ENCODE peak calls at places on chromosomes 12 and 14, in seven cellular contexts. P is neural progenitor cell, X is GM23338, Q is HCT116, I is hepatocyte, L is PC-3, B is MM.1S. U is an unnamed sample.
A peak's percentile ranks its signal among the peaks of the same experiment; 100 is the strongest.

GRCh38 chr12:69620921-69621320 is 10.2 kb upstream of the LRRC10 start:
- DNase-seq in Q (no peak), B (no peak), L (no peak), I (no peak), X (no peak), P (no peak), U (no peak)

GRCh38 chr12:131116437-131117117 is 162.9 kb downstream of the ADGRD1 start:
- DNase-seq in Q (no peak), P (peak; percentile 72), B (no peak), X (peak; percentile 72), L (peak; percentile 29), I (peak; percentile 46), U (peak; percentile 75)

GRCh38 chr14:76781648-76782051 is 20.4 kb downstream of the VASH1 start:
- DNase-seq in X (no peak), I (no peak), L (no peak), B (no peak), Q (no peak), P (no peak), U (no peak)

GRCh38 chr14:39467889-39468524 is 35.8 kb upstream of the FBXO33 start:
- DNase-seq in Q (peak; percentile 55), L (peak; percentile 59), P (peak; percentile 71), X (peak; percentile 79), I (peak; percentile 51), B (peak; percentile 28), U (peak; percentile 43)

GRCh38 chr12:6925543-6926279 is 2.0 kb upstream of the ATN1 start:
- DNase-seq in I (peak; percentile 82), B (no peak), L (peak; percentile 81), P (peak; percentile 77), Q (peak; percentile 90), X (peak; percentile 91), U (peak; percentile 92)

GRCh38 chr12:57984629-57985151 is 43.3 kb downstream of the ATP23 start:
- DNase-seq in L (no peak), I (no peak), X (no peak), Q (no peak), B (no peak), P (no peak), U (no peak)

GRCh38 chr14:38290601-38291190 is 34.8 kb upstream of the CLEC14A start:
- DNase-seq in B (no peak), X (no peak), I (peak; percentile 17), L (peak; percentile 82), P (no peak), Q (no peak), U (peak; percentile 94)

GRCh38 chr14:64704743-64705405 is 650 bp downstream of the PLEKHG3 start:
- DNase-seq in P (peak; percentile 47), B (no peak), Q (no peak), I (peak; percentile 52), X (no peak), L (no peak), U (peak; percentile 55)

GRCh38 chr12:88247241-88247643 is 105.1 kb downstream of the TMTC3 start:
- DNase-seq in P (no peak), Q (peak; percentile 21), I (no peak), X (no peak), L (peak; percentile 96), B (no peak), U (peak; percentile 85)

GRCh38 chr14:81435578-81436295 is 35.6 kb upstream of the STON2 start:
- DNase-seq in X (peak; percentile 79), P (peak; percentile 88), L (peak; percentile 57), I (peak; percentile 82), Q (no peak), B (peak; percentile 21), U (peak; percentile 50)

GRCh38 chr12:130198663-130199060 is 36.4 kb downstream of the FZD10 start:
- DNase-seq in X (no peak), I (no peak), Q (no peak), B (no peak), L (no peak), P (no peak), U (no peak)

GRCh38 chr14:69004731-69005431 is 25.8 kb upstream of the ACTN1 start:
- DNase-seq in B (no peak), P (no peak), Q (no peak), X (peak; percentile 50), L (peak; percentile 29), I (no peak), U (peak; percentile 65)

GRCh38 chr12:82359115-82359478 is 768 bp downstream of the METTL25 start:
- DNase-seq in Q (no peak), P (peak; percentile 36), I (peak; percentile 35), X (peak; percentile 52), L (no peak), B (peak; percentile 12), U (peak; percentile 49)

GRCh38 chr12:63937381-63938168 is 93.1 kb downstream of the SRGAP1 start:
- DNase-seq in P (no peak), L (no peak), I (no peak), Q (no peak), B (no peak), X (no peak), U (peak; percentile 67)

GRCh38 chr12:113185180-113186032 is at the start of the genes DDX54 and RITA1:
- DNase-seq in B (peak; percentile 69), Q (peak; percentile 78), X (peak; percentile 87), I (peak; percentile 92), L (peak; percentile 73), P (peak; percentile 93), U (peak; percentile 86)

GRCh38 chr14:104288272-104288671 is 149.9 kb downstream of the KIF26A start:
- DNase-seq in P (no peak), L (no peak), X (no peak), I (no peak), B (no peak), Q (no peak), U (no peak)

GRCh38 chr12:114013601-114014345 is 47.6 kb upstream of the RBM19 start:
- DNase-seq in P (peak; percentile 77), B (no peak), L (peak; percentile 57), Q (peak; percentile 31), I (peak; percentile 74), X (peak; percentile 86), U (peak; percentile 60)

GRCh38 chr12:80195143-80195726 is 95.9 kb downstream of the OTOGL start:
- DNase-seq in B (peak; percentile 67), Q (peak; percentile 36), P (peak; percentile 71), X (peak; percentile 73), L (peak; percentile 71), I (peak; percentile 76), U (peak; percentile 85)

GRCh38 chr14:52044791-52045522 is 23.9 kb downstream of the NID2 start:
- DNase-seq in B (no peak), Q (no peak), X (no peak), P (no peak), I (no peak), L (peak; percentile 90), U (peak; percentile 97)

GRCh38 chr14:24113379-24113800 is 1.2 kb upstream of the DCAF11 start:
- DNase-seq in I (no peak), B (no peak), L (no peak), P (no peak), Q (no peak), X (no peak), U (peak; percentile 61)

GRCh38 chr12:356276-356988 is 32.7 kb downstream of the KDM5A start:
- DNase-seq in Q (no peak), L (no peak), B (no peak), I (no peak), P (no peak), X (no peak), U (peak; percentile 67)

GRCh38 chr12:121956041-121956341 is 37.6 kb downstream of the CFAP251 start:
- DNase-seq in B (no peak), Q (no peak), P (no peak), I (no peak), X (no peak), L (no peak), U (no peak)

GRCh38 chr14:101220921-101221510 is 317.5 kb upstream of the RTL1 start:
- DNase-seq in B (no peak), X (no peak), I (no peak), Q (no peak), L (no peak), P (no peak), U (no peak)

GRCh38 chr14:50014809-50015208 is 101.6 kb downstream of the VCPKMT start:
- DNase-seq in B (no peak), P (no peak), I (no peak), X (no peak), L (no peak), Q (no peak), U (no peak)

GRCh38 chr14:105399441-105399775 is 1.1 kb downstream of the TEX22 start:
- DNase-seq in Q (no peak), B (no peak), X (no peak), I (no peak), L (no peak), P (no peak), U (no peak)

DNA sequence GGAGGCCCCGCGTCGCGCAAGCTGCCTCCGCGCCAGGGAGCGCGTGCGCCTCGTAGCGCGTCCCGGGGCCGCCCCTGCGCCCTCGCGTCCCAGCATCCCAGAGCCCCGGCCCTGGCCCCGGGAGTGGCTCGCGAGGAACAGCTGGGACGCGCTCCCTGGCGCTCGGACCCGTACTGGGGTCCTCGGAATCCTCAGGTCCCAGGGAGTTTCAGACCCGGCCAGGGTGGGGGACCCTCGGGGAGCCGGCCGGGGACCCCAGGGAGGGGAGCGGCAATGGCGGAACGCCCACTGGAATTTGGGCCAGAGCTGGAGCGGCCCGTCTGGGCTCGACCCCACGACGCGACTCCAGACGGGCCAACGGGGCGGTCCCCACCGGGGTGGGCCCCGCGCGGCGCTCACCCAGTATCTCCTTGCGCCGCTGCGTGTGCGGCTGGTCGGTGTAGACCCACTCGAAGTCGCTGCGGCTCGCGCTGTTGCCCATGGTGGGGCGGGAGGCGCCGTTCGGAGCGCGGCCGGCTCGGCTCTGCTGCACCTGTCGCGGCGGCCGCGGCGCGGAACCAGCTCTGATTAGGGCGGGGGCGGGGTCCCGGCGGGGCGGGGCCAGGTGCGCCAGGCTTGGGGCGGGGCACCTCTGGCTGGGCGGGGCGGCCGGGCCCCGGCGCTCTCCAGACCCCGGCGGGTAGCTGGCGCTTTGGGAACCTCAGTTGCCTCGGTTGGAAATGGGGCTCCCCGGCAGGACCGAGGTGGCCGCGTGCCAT is at the start of gene DEGS2:
- DNase-seq in I (peak; percentile 81), X (peak; percentile 87), L (peak; percentile 56), Q (no peak), B (peak; percentile 22), P (peak; percentile 77), U (peak; percentile 37)
- TF ChIP-seq EZH2 in I (peak; percentile 74), X (no peak), L (no peak), Q (no peak), B (no peak), P (peak; percentile 98), U (no peak)

DNA sequence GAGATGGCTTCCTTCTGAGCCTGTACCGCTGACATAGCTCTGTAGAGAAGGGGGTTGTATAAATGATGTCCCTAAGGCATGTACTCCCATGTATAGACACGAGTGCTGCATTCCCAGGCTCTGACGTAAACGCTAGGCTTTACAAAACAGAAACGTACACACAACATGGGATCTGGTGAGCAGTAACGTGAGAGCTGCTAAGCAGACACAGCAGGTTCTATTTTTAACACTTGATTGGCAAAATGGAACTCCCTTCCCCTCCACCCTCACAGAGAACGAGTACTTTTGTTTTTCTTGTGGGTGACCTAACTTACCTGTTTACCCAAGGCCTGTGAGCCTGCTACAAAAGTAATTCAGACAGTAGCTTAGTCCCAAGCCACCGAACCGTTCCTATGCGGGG is 36.0 kb downstream of the ACADS start:
- DNase-seq in L (no peak), X (no peak), Q (no peak), I (peak; percentile 78), P (no peak), B (no peak), U (no peak)
- TF ChIP-seq EZH2phosphoT487 in L (no peak), X (no peak), Q (no peak), I (no peak), P (no peak), B (no peak), U (no peak)

GRCh38 chr12:48004941-48005749 is 869 bp upstream of the COL2A1 start:
- DNase-seq in I (no peak), Q (no peak), B (no peak), L (no peak), X (peak; percentile 70), P (peak; percentile 65), U (no peak)
- TF ChIP-seq EZH2 in I (peak; percentile 41), Q (no peak), B (no peak), L (no peak), X (peak; percentile 82), P (no peak), U (no peak)

GRCh38 chr12:4918950-4919660 is 9.4 kb downstream of the KCNA1 start:
- DNase-seq in P (no peak), X (no peak), B (no peak), L (no peak), I (no peak), Q (no peak), U (no peak)
- TF ChIP-seq EZH2phosphoT487 in P (no peak), X (no peak), B (no peak), L (no peak), I (no peak), Q (no peak), U (no peak)